ENCODE peak calls at places on chromosome 6, in six cellular contexts. C is IMR-90, V is PC-9, W is tibial nerve, M is neural progenitor cell, P is Calu3. Q is an unnamed sample.

GRCh38 chr6:46090115-46091079 is 39.4 kb upstream of the ENPP4 start:
- DNase-seq in C (peak; percentile 34), V (peak; percentile 47), W (peak; percentile 44), M (peak; percentile 74), P (peak; percentile 62), Q (peak; percentile 47)

GRCh38 chr6:99016355-99016754 is 68.6 kb upstream of the FBXL4 start:
- DNase-seq in C (peak; percentile 67), V (no peak), W (no peak), M (no peak), P (no peak), Q (no peak)

GRCh38 chr6:18410412-18410811 is 23.3 kb downstream of the RNF144B start:
- DNase-seq in C (no peak), V (no peak), W (no peak), M (no peak), P (no peak), Q (no peak)

GRCh38 chr6:30463651-30464618 is 25.4 kb upstream of the HLA-E start:
- DNase-seq in C (peak; percentile 50), V (no peak), W (no peak), M (no peak), P (peak; percentile 53), Q (no peak)

GRCh38 chr6:122829456-122829855 is 40.4 kb downstream of the SMPDL3A start:
- DNase-seq in C (no peak), V (no peak), W (no peak), M (no peak), P (no peak), Q (no peak)

GRCh38 chr6:72939029-72939428 is 286.3 kb downstream of the KHDC1L start:
- DNase-seq in C (no peak), V (no peak), W (no peak), M (no peak), P (no peak), Q (no peak)

GRCh38 chr6:144006731-144007454 is 1.2 kb downstream of the PLAGL1 start:
- DNase-seq in C (peak; percentile 75), V (no peak), W (no peak), M (peak; percentile 24), P (no peak), Q (no peak)

GRCh38 chr6:111725446-111726112 is 119.9 kb upstream of the TRAF3IP2 start:
- DNase-seq in C (peak; percentile 32), V (no peak), W (no peak), M (no peak), P (no peak), Q (no peak)

GRCh38 chr6:83696674-83697073 is 12.2 kb downstream of the SNAP91 start:
- DNase-seq in C (no peak), V (no peak), W (no peak), M (no peak), P (no peak), Q (no peak)

GRCh38 chr6:1070085-1070521 is 241.8 kb upstream of the FOXQ1 start:
- DNase-seq in C (peak; percentile 36), V (no peak), W (no peak), M (no peak), P (no peak), Q (peak; percentile 80)

GRCh38 chr6:155786528-155786927 is 330.9 kb upstream of the NOX3 start:
- DNase-seq in C (no peak), V (no peak), W (no peak), M (no peak), P (no peak), Q (no peak)

GRCh38 chr6:155787168-155787567 is 331.5 kb upstream of the NOX3 start:
- DNase-seq in C (no peak), V (no peak), W (no peak), M (no peak), P (no peak), Q (no peak)

GRCh38 chr6:155782320-155782730 is 326.7 kb upstream of the NOX3 start:
- DNase-seq in C (peak; percentile 99), V (peak; percentile 97), W (no peak), M (no peak), P (peak; percentile 75), Q (no peak)

GRCh38 chr6:155779421-155779820 is 323.8 kb upstream of the NOX3 start:
- DNase-seq in C (no peak), V (no peak), W (no peak), M (no peak), P (no peak), Q (peak; percentile 32)

DNA sequence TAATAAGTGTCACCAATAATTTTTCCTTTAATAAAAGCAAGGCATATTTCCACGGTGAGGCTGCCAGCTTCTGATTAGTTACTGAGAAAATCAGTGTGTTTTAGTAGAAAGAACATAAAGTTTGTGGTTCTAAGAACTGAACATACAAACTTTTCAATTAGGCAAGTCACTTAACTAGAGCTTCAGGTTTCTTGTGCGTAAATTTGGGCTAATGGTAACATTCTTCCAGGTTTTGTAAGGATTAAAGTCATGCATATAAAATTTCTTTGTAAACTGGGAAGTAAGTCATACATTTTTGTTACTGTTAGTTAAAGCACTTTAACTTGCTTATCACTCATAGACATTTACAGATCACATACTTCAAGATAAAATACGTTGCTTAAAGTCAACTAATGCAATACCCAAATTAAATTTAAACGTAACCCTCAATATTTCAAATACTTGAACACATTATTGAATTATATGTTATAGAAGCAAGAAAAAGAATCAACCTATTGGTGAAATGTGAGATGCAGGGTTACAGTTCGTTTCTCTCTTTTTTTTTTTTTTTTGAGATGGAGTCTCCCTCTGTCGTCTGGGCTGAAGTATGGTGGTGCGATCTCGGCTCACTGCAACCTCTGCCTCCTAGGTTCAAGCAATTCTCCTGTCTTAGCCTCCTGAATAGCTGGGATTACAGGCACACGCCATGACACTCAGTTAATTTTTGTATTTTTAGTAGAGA is 327.3 kb upstream of the NOX3 start:
- DNase-seq in C (peak; percentile 94), V (peak; percentile 87), W (no peak), M (no peak), P (no peak), Q (no peak)
- TF ChIP-seq CTCF in C (no peak), V (no peak), W (no peak), M (no peak), P (no peak), Q (no peak)

GRCh38 chr6:26660096-26660425 is 515 bp upstream of the ZNF322 start:
- DNase-seq in C (peak; percentile 33), V (no peak), W (no peak), M (no peak), P (no peak), Q (no peak)
- TF ChIP-seq CTCF in C (no peak), V (no peak), W (no peak), M (peak; percentile 28), P (no peak), Q (no peak)

GRCh38 chr6:169932491-169932890 is 181.1 kb downstream of the ERMARD start:
- DNase-seq in C (no peak), V (no peak), W (no peak), M (no peak), P (no peak), Q (no peak)

GRCh38 chr6:169933251-169933821 is 181.9 kb downstream of the ERMARD start:
- DNase-seq in C (no peak), V (no peak), W (no peak), M (no peak), P (no peak), Q (no peak)

GRCh38 chr6:169933839-169934698 is 182.6 kb downstream of the ERMARD start:
- DNase-seq in C (no peak), V (no peak), W (peak; percentile 14), M (no peak), P (no peak), Q (peak; percentile 93)

GRCh38 chr6:169931223-169931760 is 179.9 kb downstream of the ERMARD start:
- DNase-seq in C (no peak), V (no peak), W (no peak), M (no peak), P (no peak), Q (no peak)

DNA sequence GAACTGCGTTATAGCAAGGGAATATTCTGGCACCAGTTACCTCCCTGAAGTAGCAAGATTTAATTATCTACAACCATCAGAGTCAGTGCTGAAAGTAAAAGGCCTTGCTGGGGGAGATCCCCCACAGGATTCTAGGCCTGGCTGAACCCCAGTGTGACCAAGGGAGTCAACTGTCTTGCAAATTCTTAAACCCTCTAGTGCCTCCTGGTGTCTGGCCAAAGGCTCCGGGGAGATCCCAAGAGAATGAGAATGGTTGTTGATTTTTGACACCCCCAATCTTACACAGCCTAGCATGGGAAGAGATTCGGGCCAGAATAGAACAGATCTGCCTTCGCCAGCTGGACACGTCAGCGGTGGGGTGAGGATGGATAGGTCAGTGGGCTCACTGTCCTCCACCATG is 179.4 kb downstream of the ERMARD start:
- DNase-seq in C (no peak), V (no peak), W (no peak), M (peak; percentile 30), P (no peak), Q (no peak)
- TF ChIP-seq CTCF in C (no peak), V (no peak), W (no peak), M (peak; percentile 37), P (no peak), Q (no peak)

DNA sequence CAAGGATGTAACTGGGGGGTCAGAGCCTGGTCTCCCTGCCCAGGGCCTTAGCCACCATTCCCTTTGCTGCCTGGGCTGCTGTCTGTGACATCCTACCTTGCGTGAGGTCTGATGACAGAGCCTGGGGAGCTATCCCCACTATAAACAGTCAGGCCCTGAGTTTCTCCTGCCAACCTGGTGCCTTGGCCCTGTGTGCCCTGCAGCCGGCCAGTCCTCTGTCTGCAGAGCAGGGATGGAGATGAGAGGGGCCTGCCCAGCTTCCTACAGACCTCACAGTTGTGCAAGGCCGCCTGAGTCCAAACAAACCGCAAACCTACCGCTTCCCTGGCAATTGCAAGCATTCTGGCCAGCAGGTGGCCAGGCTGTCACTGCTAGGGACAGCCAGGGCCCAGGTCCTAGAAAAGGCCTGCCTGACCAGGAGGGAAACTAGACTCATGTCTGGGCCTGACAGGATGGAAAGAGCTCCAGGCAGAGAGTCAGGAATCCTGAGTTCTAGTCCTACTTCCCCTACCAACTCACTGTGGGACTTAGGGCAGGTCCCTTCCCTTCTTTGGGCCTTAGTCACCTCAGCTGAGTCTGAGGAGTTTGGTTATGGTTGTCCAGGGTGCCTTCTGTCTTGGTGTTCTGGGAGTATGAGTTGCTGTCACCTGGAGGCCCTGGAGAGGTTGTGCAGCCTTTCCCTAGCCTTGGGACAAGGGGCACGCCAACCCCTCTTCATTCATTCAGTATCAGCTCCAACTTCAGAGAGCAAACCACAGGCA is 86.2 kb downstream of the VEGFA start:
- DNase-seq in C (peak; percentile 40), V (peak; percentile 66), W (no peak), M (peak; percentile 72), P (peak; percentile 86), Q (no peak)
- TF ChIP-seq CTCF in C (peak; percentile 29), V (peak; percentile 66), W (no peak), M (peak; percentile 58), P (peak; percentile 94), Q (no peak)

DNA sequence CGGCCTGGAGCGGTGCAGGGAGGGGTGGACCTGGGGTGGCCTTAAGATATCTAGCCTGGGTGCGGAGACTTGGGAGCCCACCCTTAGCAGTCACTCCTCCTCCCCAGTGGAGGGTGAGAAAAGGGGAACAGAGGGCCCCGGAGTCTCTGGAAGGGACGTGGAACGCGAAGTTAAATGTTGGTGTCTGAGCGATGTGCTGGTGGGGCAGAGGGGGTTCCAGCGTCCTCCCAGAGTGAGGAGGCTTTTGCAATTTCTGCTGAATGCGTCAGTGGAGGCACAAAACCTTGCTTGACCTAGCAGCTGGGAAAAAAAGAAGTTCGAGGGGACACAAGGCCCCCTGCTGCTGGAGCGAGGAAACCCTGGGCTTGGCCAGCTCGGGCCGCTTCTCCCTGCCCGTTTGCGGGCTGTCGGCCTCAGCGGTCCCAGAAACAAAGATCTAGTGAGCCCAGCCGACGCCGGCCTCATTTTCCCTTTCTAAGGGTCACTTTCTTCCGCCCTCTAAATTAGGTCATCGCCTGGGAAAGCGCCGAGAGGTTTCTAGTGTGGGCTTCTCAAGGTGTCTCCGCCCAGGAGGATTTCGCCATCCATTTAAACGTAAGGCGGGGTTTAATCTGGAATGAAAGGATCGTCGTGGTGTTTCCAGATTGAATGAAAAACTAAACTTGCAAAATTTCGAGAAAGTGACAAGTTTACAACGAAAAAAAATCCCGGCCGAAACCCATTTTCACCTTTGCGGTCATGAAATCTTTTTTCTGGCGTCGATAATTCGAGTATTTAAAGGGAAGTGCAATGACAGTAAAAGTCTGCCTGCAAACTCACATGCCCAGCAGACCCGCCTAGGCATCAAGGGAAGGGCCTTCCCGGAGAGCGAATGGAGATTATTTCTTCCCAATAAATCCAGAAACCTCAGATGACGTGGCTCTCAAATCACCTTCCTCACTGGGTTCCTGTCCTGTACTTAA is 4.5 kb downstream of the OLIG3 start:
- DNase-seq in C (no peak), V (no peak), W (no peak), M (peak; percentile 78), P (no peak), Q (no peak)
- TF ChIP-seq CTCF in C (no peak), V (no peak), W (no peak), M (no peak), P (no peak), Q (no peak)

Q was measured in lower leg skin.